ENCODE peak calls at places on chromosomes 6 and 20, in seven cellular contexts. One of them, this sample, is unnamed.
A peak's percentile ranks its signal among the peaks of the same experiment; 100 is the strongest.

GRCh38 chr6:107046316-107046715 is 18.3 kb downstream of the MTRES1 start:
- DNase-seq in posterior vena cava: no peak
- DNase-seq in breast epithelium: no peak
- DNase-seq in naive B cell: no peak
- DNase-seq in NCI-H774: peak; percentile 69
- DNase-seq in AG08396: no peak
- DNase-seq in heart left ventricle: no peak
- DNase-seq in this sample: no peak

GRCh38 chr6:147906361-147906760 is 397.9 kb downstream of the SAMD5 start:
- DNase-seq in posterior vena cava: no peak
- DNase-seq in breast epithelium: no peak
- DNase-seq in naive B cell: no peak
- DNase-seq in NCI-H774: no peak
- DNase-seq in AG08396: no peak
- DNase-seq in heart left ventricle: no peak
- DNase-seq in this sample: no peak

GRCh38 chr6:127338936-127339335 is 4.5 kb downstream of the ECHDC1 start:
- DNase-seq in posterior vena cava: no peak
- DNase-seq in breast epithelium: no peak
- DNase-seq in naive B cell: no peak
- DNase-seq in NCI-H774: no peak
- DNase-seq in AG08396: no peak
- DNase-seq in heart left ventricle: no peak
- DNase-seq in this sample: no peak

GRCh38 chr20:1427457-1428054 is 34.7 kb upstream of the FKBP1A start:
- DNase-seq in posterior vena cava: no peak
- DNase-seq in breast epithelium: no peak
- DNase-seq in naive B cell: no peak
- DNase-seq in NCI-H774: peak; percentile 87
- DNase-seq in AG08396: no peak
- DNase-seq in heart left ventricle: no peak
- DNase-seq in this sample: no peak

GRCh38 chr20:41058007-41058673 is 29.5 kb downstream of the TOP1 start:
- DNase-seq in posterior vena cava: no peak
- DNase-seq in breast epithelium: no peak
- DNase-seq in naive B cell: no peak
- DNase-seq in NCI-H774: no peak
- DNase-seq in AG08396: peak; percentile 27
- DNase-seq in heart left ventricle: no peak
- DNase-seq in this sample: peak; percentile 14

GRCh38 chr6:67885081-67886033 is 749.7 kb upstream of the ADGRB3 start:
- DNase-seq in posterior vena cava: no peak
- DNase-seq in breast epithelium: no peak
- DNase-seq in naive B cell: no peak
- DNase-seq in NCI-H774: no peak
- DNase-seq in AG08396: no peak
- DNase-seq in heart left ventricle: no peak
- DNase-seq in this sample: no peak

GRCh38 chr20:4573564-4574355 is 147.9 kb upstream of the PRND start:
- DNase-seq in posterior vena cava: no peak
- DNase-seq in breast epithelium: no peak
- DNase-seq in naive B cell: no peak
- DNase-seq in NCI-H774: no peak
- DNase-seq in AG08396: peak; percentile 73
- DNase-seq in heart left ventricle: no peak
- DNase-seq in this sample: peak; percentile 38

GRCh38 chr6:113644861-113645575 is 212.1 kb upstream of the MARCKS start:
- DNase-seq in posterior vena cava: no peak
- DNase-seq in breast epithelium: no peak
- DNase-seq in naive B cell: no peak
- DNase-seq in NCI-H774: no peak
- DNase-seq in AG08396: peak; percentile 48
- DNase-seq in heart left ventricle: no peak
- DNase-seq in this sample: no peak

GRCh38 chr6:108171291-108171917 is 5.6 kb downstream of the NR2E1 start:
- DNase-seq in posterior vena cava: no peak
- DNase-seq in breast epithelium: no peak
- DNase-seq in naive B cell: no peak
- DNase-seq in NCI-H774: no peak
- DNase-seq in AG08396: no peak
- DNase-seq in heart left ventricle: no peak
- DNase-seq in this sample: no peak

GRCh38 chr6:41161851-41162552 is 914 bp downstream of the TREM2 start:
- DNase-seq in posterior vena cava: no peak
- DNase-seq in breast epithelium: no peak
- DNase-seq in naive B cell: no peak
- DNase-seq in NCI-H774: no peak
- DNase-seq in AG08396: no peak
- DNase-seq in heart left ventricle: no peak
- DNase-seq in this sample: no peak

GRCh38 chr6:96089173-96089572 is 73.4 kb downstream of the FUT9 start:
- DNase-seq in posterior vena cava: no peak
- DNase-seq in breast epithelium: no peak
- DNase-seq in naive B cell: no peak
- DNase-seq in NCI-H774: no peak
- DNase-seq in AG08396: no peak
- DNase-seq in heart left ventricle: no peak
- DNase-seq in this sample: no peak

GRCh38 chr20:39880890-39881289 is 808.1 kb downstream of the MAFB start:
- DNase-seq in posterior vena cava: no peak
- DNase-seq in breast epithelium: no peak
- DNase-seq in naive B cell: no peak
- DNase-seq in NCI-H774: no peak
- DNase-seq in AG08396: no peak
- DNase-seq in heart left ventricle: no peak
- DNase-seq in this sample: peak; percentile 21

GRCh38 chr6:20403766-20404640 is 2.3 kb downstream of the E2F3 start:
- DNase-seq in posterior vena cava: no peak
- DNase-seq in breast epithelium: no peak
- DNase-seq in naive B cell: no peak
- DNase-seq in NCI-H774: no peak
- DNase-seq in AG08396: no peak
- DNase-seq in heart left ventricle: no peak
- DNase-seq in this sample: peak; percentile 22

GRCh38 chr20:34062651-34063482 is 49.2 kb downstream of the EIF2S2 start:
- DNase-seq in posterior vena cava: no peak
- DNase-seq in breast epithelium: no peak
- DNase-seq in naive B cell: no peak
- DNase-seq in NCI-H774: no peak
- DNase-seq in AG08396: no peak
- DNase-seq in heart left ventricle: no peak
- DNase-seq in this sample: no peak

GRCh38 chr6:125375013-125375412 is 73.2 kb upstream of the HDDC2 start:
- DNase-seq in posterior vena cava: no peak
- DNase-seq in breast epithelium: no peak
- DNase-seq in naive B cell: no peak
- DNase-seq in NCI-H774: no peak
- DNase-seq in AG08396: no peak
- DNase-seq in heart left ventricle: no peak
- DNase-seq in this sample: no peak

GRCh38 chr6:2396856-2397640 is 151.6 kb upstream of the GMDS start:
- DNase-seq in posterior vena cava: no peak
- DNase-seq in breast epithelium: peak; percentile 58
- DNase-seq in naive B cell: no peak
- DNase-seq in NCI-H774: peak; percentile 40
- DNase-seq in AG08396: peak; percentile 62
- DNase-seq in heart left ventricle: peak; percentile 66
- DNase-seq in this sample: no peak

GRCh38 chr6:39568896-39569295 is 156.3 kb downstream of the KIF6 start:
- DNase-seq in posterior vena cava: no peak
- DNase-seq in breast epithelium: no peak
- DNase-seq in naive B cell: no peak
- DNase-seq in NCI-H774: no peak
- DNase-seq in AG08396: peak; percentile 8
- DNase-seq in heart left ventricle: no peak
- DNase-seq in this sample: no peak

GRCh38 chr20:15627089-15627488 is 946.2 kb downstream of the KIF16B start:
- DNase-seq in posterior vena cava: no peak
- DNase-seq in breast epithelium: no peak
- DNase-seq in naive B cell: no peak
- DNase-seq in NCI-H774: no peak
- DNase-seq in AG08396: no peak
- DNase-seq in heart left ventricle: no peak
- DNase-seq in this sample: no peak

GRCh38 chr6:127868338-127868737 is 32.5 kb downstream of the THEMIS start:
- DNase-seq in posterior vena cava: no peak
- DNase-seq in breast epithelium: no peak
- DNase-seq in naive B cell: no peak
- DNase-seq in NCI-H774: no peak
- DNase-seq in AG08396: no peak
- DNase-seq in heart left ventricle: no peak
- DNase-seq in this sample: no peak

GRCh38 chr6:148441454-148441911 is 98.8 kb downstream of the SASH1 start:
- DNase-seq in posterior vena cava: no peak
- DNase-seq in breast epithelium: no peak
- DNase-seq in naive B cell: no peak
- DNase-seq in NCI-H774: no peak
- DNase-seq in AG08396: peak; percentile 48
- DNase-seq in heart left ventricle: no peak
- DNase-seq in this sample: peak; percentile 28

GRCh38 chr20:21099653-21100589 is 6.2 kb downstream of the LINC00237 start:
- DNase-seq in posterior vena cava: peak; percentile 84
- DNase-seq in breast epithelium: no peak
- DNase-seq in naive B cell: peak; percentile 43
- DNase-seq in NCI-H774: peak; percentile 36
- DNase-seq in AG08396: peak; percentile 8
- DNase-seq in heart left ventricle: peak; percentile 41
- DNase-seq in this sample: no peak

GRCh38 chr20:44809380-44810060 is 826 bp downstream of the RIMS4 start:
- DNase-seq in posterior vena cava: no peak
- DNase-seq in breast epithelium: peak; percentile 45
- DNase-seq in naive B cell: no peak
- DNase-seq in NCI-H774: no peak
- DNase-seq in AG08396: no peak
- DNase-seq in heart left ventricle: no peak
- DNase-seq in this sample: no peak

GRCh38 chr6:15956205-15957106 is 172.4 kb upstream of the MYLIP start:
- DNase-seq in posterior vena cava: no peak
- DNase-seq in breast epithelium: no peak
- DNase-seq in naive B cell: no peak
- DNase-seq in NCI-H774: no peak
- DNase-seq in AG08396: no peak
- DNase-seq in heart left ventricle: no peak
- DNase-seq in this sample: no peak

GRCh38 chr6:167034056-167034455 is 34.9 kb downstream of the CEP43 start:
- DNase-seq in posterior vena cava: no peak
- DNase-seq in breast epithelium: no peak
- DNase-seq in naive B cell: no peak
- DNase-seq in NCI-H774: no peak
- DNase-seq in AG08396: no peak
- DNase-seq in heart left ventricle: no peak
- DNase-seq in this sample: no peak

GRCh38 chr6:38161331-38161730 is 341.8 kb downstream of the ZFAND3 start:
- DNase-seq in posterior vena cava: no peak
- DNase-seq in breast epithelium: no peak
- DNase-seq in naive B cell: no peak
- DNase-seq in NCI-H774: no peak
- DNase-seq in AG08396: no peak
- DNase-seq in heart left ventricle: no peak
- DNase-seq in this sample: no peak

GRCh38 chr6:36355819-36356218 is 19.1 kb upstream of the BNIP5 start:
- DNase-seq in posterior vena cava: no peak
- DNase-seq in breast epithelium: no peak
- DNase-seq in naive B cell: no peak
- DNase-seq in NCI-H774: no peak
- DNase-seq in AG08396: no peak
- DNase-seq in heart left ventricle: no peak
- DNase-seq in this sample: no peak

GRCh38 chr20:44969320-44969879 is 3.1 kb downstream of the STK4 start:
- DNase-seq in posterior vena cava: no peak
- DNase-seq in breast epithelium: no peak
- DNase-seq in naive B cell: no peak
- DNase-seq in NCI-H774: no peak
- DNase-seq in AG08396: no peak
- DNase-seq in heart left ventricle: no peak
- DNase-seq in this sample: no peak

GRCh38 chr6:127966616-127967015 is 65.8 kb upstream of the THEMIS start:
- DNase-seq in posterior vena cava: no peak
- DNase-seq in breast epithelium: no peak
- DNase-seq in naive B cell: no peak
- DNase-seq in NCI-H774: no peak
- DNase-seq in AG08396: peak; percentile 13
- DNase-seq in heart left ventricle: no peak
- DNase-seq in this sample: no peak

GRCh38 chr6:32079566-32080290 is 29.4 kb downstream of the TNXB start:
- DNase-seq in posterior vena cava: no peak
- DNase-seq in breast epithelium: no peak
- DNase-seq in naive B cell: no peak
- DNase-seq in NCI-H774: no peak
- DNase-seq in AG08396: no peak
- DNase-seq in heart left ventricle: peak; percentile 11
- DNase-seq in this sample: no peak

GRCh38 chr20:36808317-36809257 is 35.0 kb upstream of the DSN1 start:
- DNase-seq in posterior vena cava: peak; percentile 89
- DNase-seq in breast epithelium: no peak
- DNase-seq in naive B cell: peak; percentile 58
- DNase-seq in NCI-H774: no peak
- DNase-seq in AG08396: peak; percentile 77
- DNase-seq in heart left ventricle: peak; percentile 73
- DNase-seq in this sample: peak; percentile 93

This sample was measured in H54.